ENCODE peak calls at places on chromosomes 7 and 10, in five cellular contexts. One of them, this sample, is unnamed.

GRCh38 chr7:102236592-102237287 is 49.9 kb upstream of the SH2B2 start:
- DNase-seq in GM12878: no peak
- DNase-seq in H1: peak; percentile 86
- DNase-seq in K562: peak; percentile 88
- DNase-seq in HepG2: peak; percentile 46
- DNase-seq in this sample: peak; percentile 28

GRCh38 chr7:29989257-29989995 is at the start of gene SCRN1:
- DNase-seq in HepG2: peak; percentile 22
- DNase-seq in GM12878: no peak
- DNase-seq in K562: peak; percentile 30
- DNase-seq in H1: peak; percentile 70
- DNase-seq in this sample: no peak

GRCh38 chr7:6227294-6227846 is 45.1 kb downstream of the CYTH3 start:
- DNase-seq in H1: no peak
- DNase-seq in HepG2: no peak
- DNase-seq in GM12878: no peak
- DNase-seq in K562: no peak
- DNase-seq in this sample: no peak

GRCh38 chr10:87960230-87960629 is 96.8 kb downstream of the PTEN start:
- DNase-seq in H1: no peak
- DNase-seq in K562: no peak
- DNase-seq in GM12878: no peak
- DNase-seq in HepG2: no peak
- DNase-seq in this sample: no peak

GRCh38 chr10:531541-531940 is 157.9 kb downstream of the DIP2C start:
- DNase-seq in HepG2: no peak
- DNase-seq in GM12878: no peak
- DNase-seq in K562: no peak
- DNase-seq in H1: no peak
- DNase-seq in this sample: no peak

GRCh38 chr10:7756360-7756992 is 31.3 kb downstream of the KIN start:
- DNase-seq in H1: no peak
- DNase-seq in HepG2: peak; percentile 41
- DNase-seq in K562: no peak
- DNase-seq in GM12878: no peak
- DNase-seq in this sample: peak; percentile 21

GRCh38 chr10:119020627-119020946 is 8.9 kb upstream of the NANOS1 start:
- DNase-seq in K562: no peak
- DNase-seq in H1: no peak
- DNase-seq in HepG2: no peak
- DNase-seq in GM12878: no peak
- DNase-seq in this sample: no peak

GRCh38 chr7:44987996-44988395 is 9.2 kb upstream of the MYO1G start:
- DNase-seq in HepG2: no peak
- DNase-seq in H1: no peak
- DNase-seq in K562: no peak
- DNase-seq in GM12878: no peak
- DNase-seq in this sample: no peak

GRCh38 chr7:47803029-47803428 is 145.2 kb downstream of the PKD1L1 start:
- DNase-seq in GM12878: no peak
- DNase-seq in HepG2: peak; percentile 75
- DNase-seq in H1: no peak
- DNase-seq in K562: no peak
- DNase-seq in this sample: no peak

GRCh38 chr7:16026253-16027020 is 340.0 kb upstream of the MEOX2 start:
- DNase-seq in K562: no peak
- DNase-seq in HepG2: no peak
- DNase-seq in H1: no peak
- DNase-seq in GM12878: no peak
- DNase-seq in this sample: no peak

GRCh38 chr7:99224263-99224947 is 16.5 kb upstream of the KPNA7 start:
- DNase-seq in HepG2: peak; percentile 54
- DNase-seq in K562: peak; percentile 69
- DNase-seq in H1: no peak
- DNase-seq in GM12878: peak; percentile 1
- DNase-seq in this sample: peak; percentile 37

GRCh38 chr10:93851169-93851568 is 42.6 kb upstream of the SLC35G1 start:
- DNase-seq in H1: no peak
- DNase-seq in K562: no peak
- DNase-seq in GM12878: no peak
- DNase-seq in HepG2: no peak
- DNase-seq in this sample: no peak

DNA sequence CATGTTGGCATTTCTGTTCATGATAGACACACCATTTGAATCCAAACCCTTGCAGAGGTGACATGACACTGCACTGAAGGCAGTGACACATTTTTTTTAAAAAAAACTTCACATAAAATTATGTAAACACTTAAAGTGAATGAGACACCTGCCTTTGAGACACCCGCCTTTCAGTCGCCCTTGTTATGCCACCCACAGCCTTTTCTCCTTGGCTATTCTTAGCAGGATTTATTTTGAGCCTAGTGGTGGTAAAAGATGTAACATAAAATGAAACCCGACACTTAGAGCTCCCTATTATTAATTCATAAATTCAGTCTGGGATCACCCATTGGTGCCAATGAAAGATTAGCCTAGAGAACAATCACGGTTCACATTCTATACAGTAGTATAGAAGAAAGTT is 161.3 kb downstream of the DYNC1I1 start:
- DNase-seq in GM12878: no peak
- DNase-seq in H1: no peak
- DNase-seq in K562: no peak
- DNase-seq in HepG2: no peak
- DNase-seq in this sample: no peak
- TF ChIP-seq ATF3 in GM12878: no peak
- TF ChIP-seq ATF3 in H1: no peak
- TF ChIP-seq ATF3 in K562: no peak
- TF ChIP-seq ATF3 in HepG2: no peak
- TF ChIP-seq ATF3 in this sample: no peak

DNA sequence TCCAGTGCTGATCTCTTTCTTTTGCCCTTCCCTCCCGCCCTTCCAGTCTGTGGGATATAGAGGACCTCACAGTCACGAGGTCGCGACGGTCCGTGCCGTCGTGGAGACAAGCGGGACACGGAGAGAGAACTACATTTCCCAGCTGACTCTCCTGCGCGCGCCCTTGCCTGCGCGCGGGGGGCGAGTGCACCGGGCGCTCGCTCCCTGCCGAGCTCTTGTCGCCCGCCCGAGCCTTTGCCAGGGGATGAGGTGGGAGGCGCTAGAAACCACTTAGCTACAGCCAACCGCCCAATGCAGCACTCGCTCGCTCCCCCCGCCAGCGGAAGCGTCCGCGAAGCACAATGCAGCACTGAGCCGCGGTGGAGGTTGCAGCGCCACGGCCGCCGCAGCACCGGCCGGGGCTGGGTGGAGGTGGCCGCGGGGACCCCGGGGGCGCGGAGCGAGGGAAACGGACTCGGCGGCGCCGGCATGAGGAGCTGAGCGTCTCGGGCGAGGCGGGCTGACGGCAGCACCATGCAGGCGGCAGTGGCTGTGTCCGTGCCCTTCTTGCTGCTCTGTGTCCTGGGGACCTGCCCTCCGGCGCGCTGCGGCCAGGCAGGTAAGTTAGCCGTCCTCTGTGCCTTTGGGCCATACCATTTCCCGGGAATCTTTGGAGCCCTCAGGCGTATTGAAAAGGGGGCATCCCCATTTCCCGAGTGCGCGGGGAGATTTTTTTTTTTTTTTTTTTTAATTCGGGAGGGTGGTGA is at the start of gene ADAM22:
- DNase-seq in HepG2: peak; percentile 78
- DNase-seq in GM12878: peak; percentile 83
- DNase-seq in K562: peak; percentile 18
- DNase-seq in H1: peak; percentile 87
- DNase-seq in this sample: peak; percentile 87
- TF ChIP-seq POLR2AphosphoS5 in HepG2: peak; percentile 42
- TF ChIP-seq POLR2AphosphoS5 in GM12878: peak; percentile 91
- TF ChIP-seq POLR2AphosphoS5 in K562: no peak
- TF ChIP-seq POLR2AphosphoS5 in H1: peak; percentile 92
- TF ChIP-seq POLR2AphosphoS5 in this sample: peak; percentile 95

GRCh38 chr10:50416181-50416824 is 165.0 kb upstream of the ASAH2 start:
- DNase-seq in GM12878: no peak
- DNase-seq in K562: no peak
- DNase-seq in HepG2: no peak
- DNase-seq in H1: no peak
- DNase-seq in this sample: no peak
- TF ChIP-seq CTCF in GM12878: no peak
- TF ChIP-seq CTCF in K562: peak; percentile 16
- TF ChIP-seq CTCF in HepG2: no peak
- TF ChIP-seq CTCF in H1: no peak
- TF ChIP-seq CTCF in this sample: no peak

GRCh38 chr10:79447911-79448731 is 2.7 kb upstream of the ZCCHC24 start:
- DNase-seq in HepG2: no peak
- DNase-seq in K562: no peak
- DNase-seq in H1: no peak
- DNase-seq in GM12878: no peak
- DNase-seq in this sample: no peak

GRCh38 chr10:79448732-79449049 is 3.3 kb upstream of the ZCCHC24 start:
- DNase-seq in K562: no peak
- DNase-seq in HepG2: no peak
- DNase-seq in H1: no peak
- DNase-seq in GM12878: no peak
- DNase-seq in this sample: no peak

GRCh38 chr10:79451046-79451699 is 5.7 kb upstream of the ZCCHC24 start:
- DNase-seq in GM12878: no peak
- DNase-seq in HepG2: no peak
- DNase-seq in H1: no peak
- DNase-seq in K562: no peak
- DNase-seq in this sample: no peak

GRCh38 chr10:79452174-79452611 is 6.8 kb upstream of the ZCCHC24 start:
- DNase-seq in GM12878: no peak
- DNase-seq in H1: no peak
- DNase-seq in HepG2: no peak
- DNase-seq in K562: no peak
- DNase-seq in this sample: no peak

DNA sequence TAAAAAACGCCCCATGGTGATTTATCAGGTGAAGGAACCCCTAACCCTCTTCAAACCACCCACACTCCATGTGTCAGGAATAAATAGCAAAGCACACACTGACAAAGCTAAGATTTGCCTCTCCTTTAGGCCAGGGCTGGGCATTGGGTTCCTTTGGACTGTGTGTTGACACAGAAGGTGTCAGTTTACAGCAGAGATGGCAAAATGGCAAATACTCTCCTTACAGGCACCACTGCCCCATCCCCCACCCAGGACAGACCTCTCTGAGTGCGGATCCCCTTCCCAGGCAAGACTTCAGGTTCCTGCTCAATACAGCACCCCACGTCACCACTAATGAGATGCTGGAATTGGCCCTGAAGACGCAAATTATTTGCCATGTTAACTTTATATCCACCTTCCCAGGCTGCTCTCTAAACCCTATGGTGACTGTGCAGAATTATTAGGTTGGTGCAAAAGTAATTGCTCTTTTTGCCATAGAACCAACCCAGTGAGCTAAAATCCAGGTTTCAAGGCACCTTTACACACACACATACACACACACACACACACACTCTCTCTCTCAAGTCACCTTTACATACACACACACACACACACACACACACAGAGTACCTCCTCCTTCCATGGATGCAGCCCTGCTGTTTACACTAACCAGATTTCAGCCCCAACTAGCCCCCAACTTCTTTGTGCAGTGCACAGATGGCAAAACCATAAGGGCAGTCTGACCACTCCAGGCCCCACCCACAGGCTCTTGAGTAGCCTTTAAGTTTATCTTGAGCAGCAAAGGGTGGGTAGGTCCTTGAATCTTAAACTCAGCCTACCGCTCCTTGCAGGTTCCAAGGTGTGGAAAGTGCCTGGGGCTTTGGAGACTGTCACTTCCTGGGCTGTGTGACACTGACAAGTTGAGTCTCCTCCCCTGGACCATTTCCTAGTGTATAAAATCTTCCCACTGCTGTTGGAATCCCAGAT is 4.0 kb upstream of the ZCCHC24 start:
- DNase-seq in HepG2: no peak
- DNase-seq in K562: no peak
- DNase-seq in GM12878: no peak
- DNase-seq in H1: no peak
- DNase-seq in this sample: no peak
- TF ChIP-seq ATF3 in HepG2: no peak
- TF ChIP-seq ATF3 in K562: no peak
- TF ChIP-seq ATF3 in GM12878: no peak
- TF ChIP-seq ATF3 in H1: no peak
- TF ChIP-seq ATF3 in this sample: no peak

GRCh38 chr10:90571876-90572275 is 286.0 kb downstream of the HTR7 start:
- DNase-seq in GM12878: no peak
- DNase-seq in HepG2: no peak
- DNase-seq in K562: no peak
- DNase-seq in H1: no peak
- DNase-seq in this sample: no peak

GRCh38 chr10:90579602-90580242 is 278.1 kb downstream of the HTR7 start:
- DNase-seq in K562: no peak
- DNase-seq in GM12878: no peak
- DNase-seq in H1: no peak
- DNase-seq in HepG2: peak; percentile 21
- DNase-seq in this sample: peak; percentile 61

GRCh38 chr10:90583416-90583815 is 274.4 kb downstream of the HTR7 start:
- DNase-seq in GM12878: no peak
- DNase-seq in K562: no peak
- DNase-seq in H1: no peak
- DNase-seq in HepG2: no peak
- DNase-seq in this sample: no peak

GRCh38 chr10:90577569-90577968 is 280.3 kb downstream of the HTR7 start:
- DNase-seq in K562: no peak
- DNase-seq in GM12878: no peak
- DNase-seq in H1: no peak
- DNase-seq in HepG2: no peak
- DNase-seq in this sample: no peak
- TF ChIP-seq POLR2AphosphoS5 in K562: no peak
- TF ChIP-seq POLR2AphosphoS5 in GM12878: no peak
- TF ChIP-seq POLR2AphosphoS5 in H1: no peak
- TF ChIP-seq POLR2AphosphoS5 in HepG2: no peak
- TF ChIP-seq POLR2AphosphoS5 in this sample: no peak

GRCh38 chr10:52066383-52066782 is 247.7 kb upstream of the DKK1 start:
- DNase-seq in H1: no peak
- DNase-seq in K562: no peak
- DNase-seq in GM12878: no peak
- DNase-seq in HepG2: no peak
- DNase-seq in this sample: no peak
- TF ChIP-seq CTCF in H1: peak; percentile 41
- TF ChIP-seq CTCF in K562: no peak
- TF ChIP-seq CTCF in GM12878: peak; percentile 7
- TF ChIP-seq CTCF in HepG2: no peak
- TF ChIP-seq CTCF in this sample: no peak

DNA sequence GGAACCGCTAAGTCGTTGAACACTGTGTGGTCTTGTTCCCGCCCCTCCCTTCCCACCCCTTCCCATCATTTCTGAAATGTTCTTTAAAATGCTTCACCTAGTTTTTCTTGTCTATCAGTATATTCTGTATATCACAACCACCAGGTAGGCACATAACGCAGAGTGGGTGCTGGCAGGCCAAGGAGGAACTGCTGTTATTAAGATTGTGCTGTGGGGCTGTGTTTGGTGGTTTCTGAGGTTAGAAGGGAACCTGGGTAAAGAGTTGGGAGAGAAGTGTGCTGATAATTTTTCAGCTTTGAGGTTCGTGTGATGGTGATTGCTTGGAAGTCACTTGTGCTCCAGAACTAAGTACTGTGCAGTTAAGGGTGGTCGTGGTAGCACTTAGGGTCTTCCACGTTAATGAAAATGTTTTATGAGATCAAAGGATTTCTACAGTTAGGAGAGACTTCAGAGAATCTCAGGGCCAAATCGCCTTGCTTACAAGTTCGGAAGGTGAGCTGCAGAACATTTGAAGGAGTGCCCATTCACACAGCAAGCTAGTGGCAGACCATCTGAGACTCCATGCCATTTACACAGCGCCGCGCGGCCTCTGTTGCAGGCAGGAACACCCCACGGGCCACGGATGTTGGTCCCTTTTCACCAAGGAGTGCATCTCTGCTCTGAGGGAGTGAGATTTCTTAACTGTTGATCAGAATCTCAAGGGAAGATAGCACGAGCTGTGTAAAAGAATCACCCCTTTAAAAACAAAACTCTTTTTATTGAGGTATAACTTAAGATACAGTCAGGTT is 1.6 kb downstream of the UBE3C start:
- DNase-seq in K562: no peak
- DNase-seq in H1: peak; percentile 31
- DNase-seq in HepG2: no peak
- DNase-seq in GM12878: no peak
- DNase-seq in this sample: no peak
- TF ChIP-seq ATF3 in K562: no peak
- TF ChIP-seq ATF3 in H1: no peak
- TF ChIP-seq ATF3 in HepG2: no peak
- TF ChIP-seq ATF3 in GM12878: no peak
- TF ChIP-seq ATF3 in this sample: no peak

This sample was measured in HCT116.